ENCODE peak calls at places on chromosomes 13 and 19, in seven cellular contexts. One of them, this sample, is unnamed.

GRCh38 chr13:53066411-53066810 is 37.8 kb downstream of the OLFM4 start:
- DNase-seq in pancreas: no peak
- DNase-seq in heart left ventricle: no peak
- DNase-seq in left lung: no peak
- DNase-seq in cardiac muscle cell: no peak
- DNase-seq in SJCRH30: no peak
- DNase-seq in mammary epithelial cell: no peak
- DNase-seq in this sample: no peak

GRCh38 chr13:97429681-97430081 is 4.3 kb upstream of the RAP2A start:
- DNase-seq in left lung: no peak
- DNase-seq in cardiac muscle cell: no peak
- DNase-seq in SJCRH30: peak; percentile 3
- DNase-seq in mammary epithelial cell: no peak
- DNase-seq in heart left ventricle: no peak
- DNase-seq in pancreas: no peak
- DNase-seq in this sample: no peak

GRCh38 chr13:113924184-113924583 is 49.7 kb downstream of the C13orf46 start:
- DNase-seq in SJCRH30: no peak
- DNase-seq in pancreas: no peak
- DNase-seq in cardiac muscle cell: no peak
- DNase-seq in left lung: no peak
- DNase-seq in heart left ventricle: no peak
- DNase-seq in mammary epithelial cell: no peak
- DNase-seq in this sample: peak; percentile 9

GRCh38 chr19:17328517-17329060 is 6.1 kb downstream of the ANO8 start:
- DNase-seq in pancreas: no peak
- DNase-seq in SJCRH30: no peak
- DNase-seq in left lung: no peak
- DNase-seq in heart left ventricle: no peak
- DNase-seq in mammary epithelial cell: no peak
- DNase-seq in cardiac muscle cell: no peak
- DNase-seq in this sample: no peak

GRCh38 chr19:11693505-11694499 is 44.9 kb downstream of the ZNF823 start:
- DNase-seq in left lung: no peak
- DNase-seq in heart left ventricle: no peak
- DNase-seq in pancreas: no peak
- DNase-seq in mammary epithelial cell: peak; percentile 70
- DNase-seq in SJCRH30: peak; percentile 72
- DNase-seq in cardiac muscle cell: peak; percentile 11
- DNase-seq in this sample: no peak

GRCh38 chr13:49774376-49775005 is 18.0 kb downstream of the KPNA3 start:
- DNase-seq in cardiac muscle cell: no peak
- DNase-seq in left lung: no peak
- DNase-seq in pancreas: no peak
- DNase-seq in heart left ventricle: no peak
- DNase-seq in SJCRH30: no peak
- DNase-seq in mammary epithelial cell: no peak
- DNase-seq in this sample: no peak

GRCh38 chr13:57996717-57997116 is 365.2 kb downstream of the PCDH17 start:
- DNase-seq in SJCRH30: no peak
- DNase-seq in heart left ventricle: no peak
- DNase-seq in cardiac muscle cell: no peak
- DNase-seq in mammary epithelial cell: no peak
- DNase-seq in left lung: no peak
- DNase-seq in pancreas: no peak
- DNase-seq in this sample: no peak

GRCh38 chr13:42474954-42475353 is 99.0 kb upstream of the TNFSF11 start:
- DNase-seq in SJCRH30: peak; percentile 19
- DNase-seq in left lung: no peak
- DNase-seq in mammary epithelial cell: no peak
- DNase-seq in pancreas: no peak
- DNase-seq in heart left ventricle: no peak
- DNase-seq in cardiac muscle cell: no peak
- DNase-seq in this sample: no peak

GRCh38 chr13:99281811-99282263 is 23.7 kb upstream of the GPR18 start:
- DNase-seq in cardiac muscle cell: no peak
- DNase-seq in mammary epithelial cell: no peak
- DNase-seq in SJCRH30: no peak
- DNase-seq in left lung: peak; percentile 91
- DNase-seq in heart left ventricle: peak; percentile 63
- DNase-seq in pancreas: no peak
- DNase-seq in this sample: no peak

GRCh38 chr19:13215572-13216380 is 65.6 kb downstream of the IER2 start:
- DNase-seq in mammary epithelial cell: peak; percentile 65
- DNase-seq in cardiac muscle cell: no peak
- DNase-seq in heart left ventricle: no peak
- DNase-seq in pancreas: no peak
- DNase-seq in left lung: no peak
- DNase-seq in SJCRH30: no peak
- DNase-seq in this sample: no peak

GRCh38 chr19:35249848-35250711 is 1.3 kb downstream of the LSR start:
- DNase-seq in cardiac muscle cell: no peak
- DNase-seq in SJCRH30: no peak
- DNase-seq in heart left ventricle: no peak
- DNase-seq in mammary epithelial cell: no peak
- DNase-seq in pancreas: no peak
- DNase-seq in left lung: peak; percentile 69
- DNase-seq in this sample: no peak

GRCh38 chr19:13824703-13825102 is 29.5 kb downstream of the ZSWIM4 start:
- DNase-seq in pancreas: no peak
- DNase-seq in SJCRH30: no peak
- DNase-seq in left lung: no peak
- DNase-seq in mammary epithelial cell: no peak
- DNase-seq in heart left ventricle: no peak
- DNase-seq in cardiac muscle cell: no peak
- DNase-seq in this sample: no peak

GRCh38 chr19:18029617-18030338 is 21.8 kb downstream of the ARRDC2 start:
- DNase-seq in SJCRH30: peak; percentile 30
- DNase-seq in left lung: no peak
- DNase-seq in pancreas: peak; percentile 42
- DNase-seq in mammary epithelial cell: peak; percentile 37
- DNase-seq in heart left ventricle: peak; percentile 66
- DNase-seq in cardiac muscle cell: no peak
- DNase-seq in this sample: no peak

DNA sequence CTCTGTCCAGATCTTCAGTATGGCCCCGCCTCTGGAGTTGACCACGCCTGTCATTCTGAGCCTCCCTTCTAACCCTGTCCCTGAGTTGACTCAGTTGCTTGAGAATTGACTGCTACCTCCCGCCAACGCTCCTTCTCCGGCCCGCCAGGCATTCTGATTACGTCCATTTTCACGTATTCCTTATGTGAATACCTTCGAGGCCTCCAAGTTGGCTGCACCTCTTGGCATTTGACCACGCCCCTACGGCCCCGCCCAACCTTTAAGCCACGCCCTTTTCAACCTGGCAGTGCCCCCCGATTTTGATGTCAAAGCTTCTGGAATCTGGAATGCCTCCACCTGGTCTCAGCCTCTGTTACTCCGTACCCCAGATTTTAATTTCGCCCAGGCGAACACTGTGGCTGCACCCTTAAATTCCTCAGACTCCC is 1.7 kb upstream of the EML2 start:
- DNase-seq in SJCRH30: no peak
- DNase-seq in cardiac muscle cell: peak; percentile 46
- DNase-seq in left lung: no peak
- DNase-seq in pancreas: no peak
- DNase-seq in mammary epithelial cell: peak; percentile 85
- DNase-seq in heart left ventricle: no peak
- DNase-seq in this sample: no peak
- H3K4me3 ChIP-seq in SJCRH30: peak overlapping the region; percentile 48
- H3K4me3 ChIP-seq in cardiac muscle cell: no peak overlapping the region
- H3K4me3 ChIP-seq in left lung: no peak overlapping the region
- H3K4me3 ChIP-seq in pancreas: no peak overlapping the region
- H3K4me3 ChIP-seq in mammary epithelial cell: no peak overlapping the region
- H3K4me3 ChIP-seq in heart left ventricle: no peak overlapping the region
- H3K4me3 ChIP-seq in this sample: peak overlapping the region; percentile 21

GRCh38 chr19:49929121-49929610 is at the start of the genes ATF5 and NUP62:
- DNase-seq in heart left ventricle: peak; percentile 89
- DNase-seq in SJCRH30: peak; percentile 95
- DNase-seq in cardiac muscle cell: peak; percentile 90
- DNase-seq in left lung: peak; percentile 95
- DNase-seq in mammary epithelial cell: peak; percentile 82
- DNase-seq in pancreas: peak; percentile 88
- DNase-seq in this sample: peak; percentile 87
- H3K4me1 ChIP-seq in heart left ventricle: peaks cover 8% of the 10 kb centered on the region
- H3K4me1 ChIP-seq in SJCRH30: peaks cover 7% of the 10 kb centered on the region
- H3K4me1 ChIP-seq in cardiac muscle cell: peaks cover 3% of the 10 kb centered on the region
- H3K4me1 ChIP-seq in left lung: peaks cover 56% of the 10 kb centered on the region
- H3K4me1 ChIP-seq in mammary epithelial cell: peaks cover 8% of the 10 kb centered on the region
- H3K4me1 ChIP-seq in pancreas: peaks cover 9% of the 10 kb centered on the region
- H3K4me1 ChIP-seq in this sample: peaks cover 11% of the 10 kb centered on the region

GRCh38 chr19:21396893-21397572 is at the start of gene ZNF493:
- DNase-seq in cardiac muscle cell: peak; percentile 96
- DNase-seq in pancreas: peak; percentile 96
- DNase-seq in heart left ventricle: peak; percentile 95
- DNase-seq in mammary epithelial cell: peak; percentile 95
- DNase-seq in left lung: peak; percentile 90
- DNase-seq in SJCRH30: peak; percentile 94
- DNase-seq in this sample: peak; percentile 69
- H3K27ac ChIP-seq in cardiac muscle cell: peak within 1 kb of the TSS; percentile 90
- H3K27ac ChIP-seq in pancreas: peak within 1 kb of the TSS; percentile 81
- H3K27ac ChIP-seq in heart left ventricle: peak within 1 kb of the TSS; percentile 79
- H3K27ac ChIP-seq in mammary epithelial cell: peak within 1 kb of the TSS; percentile 50
- H3K27ac ChIP-seq in left lung: peak within 1 kb of the TSS; percentile 82
- H3K27ac ChIP-seq in SJCRH30: peak within 1 kb of the TSS; percentile 80
- H3K27ac ChIP-seq in this sample: no peak within 1 kb of the TSS

DNA sequence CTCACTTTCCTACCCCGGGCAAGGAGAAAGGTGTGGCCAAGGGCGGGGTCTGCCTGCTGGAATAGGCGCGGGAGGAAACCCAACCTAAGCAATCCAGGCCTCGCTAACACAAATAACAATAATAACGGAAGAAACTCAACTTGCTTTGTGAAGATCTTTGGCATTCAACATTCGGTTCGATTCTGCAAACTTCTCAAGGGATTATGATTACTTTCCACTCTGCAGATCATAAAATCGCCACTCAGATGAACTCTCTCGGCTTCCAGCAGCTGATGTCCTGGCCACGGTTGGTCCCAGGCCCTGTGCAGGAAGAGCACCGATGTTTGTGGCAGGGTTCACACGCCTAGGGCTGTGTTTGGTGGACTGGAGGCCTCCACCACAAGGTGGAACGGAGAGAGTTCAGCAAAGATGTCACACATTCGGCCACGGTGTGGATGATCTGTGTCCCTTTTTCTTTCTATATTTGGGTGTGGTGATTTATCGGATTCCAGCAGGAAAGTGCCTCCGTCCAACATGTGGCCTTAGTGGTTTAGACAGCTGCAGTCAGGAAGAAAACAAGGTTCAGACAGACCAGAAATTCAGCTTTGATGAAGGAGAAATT is 420 bp upstream of the SHISA2 start:
- DNase-seq in left lung: no peak
- DNase-seq in pancreas: no peak
- DNase-seq in mammary epithelial cell: no peak
- DNase-seq in cardiac muscle cell: no peak
- DNase-seq in SJCRH30: peak; percentile 85
- DNase-seq in heart left ventricle: no peak
- DNase-seq in this sample: no peak
- H3K4me3 ChIP-seq in left lung: peak overlapping the region; percentile 38
- H3K4me3 ChIP-seq in pancreas: peak overlapping the region; percentile 14
- H3K4me3 ChIP-seq in mammary epithelial cell: peak overlapping the region; percentile 53
- H3K4me3 ChIP-seq in cardiac muscle cell: peak overlapping the region; percentile 51
- H3K4me3 ChIP-seq in SJCRH30: peak overlapping the region; percentile 69
- H3K4me3 ChIP-seq in heart left ventricle: peak overlapping the region; percentile 26
- H3K4me3 ChIP-seq in this sample: peak overlapping the region; percentile 39

This sample was measured in RWPE2.